ENCODE peak calls at places on chromosomes 2 and 18, in four cellular contexts. One of them, this sample, is unnamed.

GRCh38 chr2:38446418-38446817 is 69.3 kb upstream of the ATL2 start:
- DNase-seq in cardiac muscle cell: peak
- DNase-seq in tibial artery: no peak
- DNase-seq in GM13977: no peak
- DNase-seq in this sample: no peak

GRCh38 chr2:75324141-75324540 is 124.8 kb upstream of the TACR1 start:
- DNase-seq in cardiac muscle cell: no peak
- DNase-seq in tibial artery: no peak
- DNase-seq in GM13977: no peak
- DNase-seq in this sample: no peak

GRCh38 chr2:105873721-105874120 is 129.0 kb downstream of the NCK2 start:
- DNase-seq in cardiac muscle cell: peak
- DNase-seq in tibial artery: no peak
- DNase-seq in GM13977: peak
- DNase-seq in this sample: peak

GRCh38 chr2:63055510-63056308 is 5.1 kb downstream of the OTX1 start:
- DNase-seq in cardiac muscle cell: no peak
- DNase-seq in tibial artery: peak
- DNase-seq in GM13977: peak
- DNase-seq in this sample: peak

GRCh38 chr2:137007905-137008399 is 242.6 kb downstream of the THSD7B start:
- DNase-seq in cardiac muscle cell: no peak
- DNase-seq in tibial artery: no peak
- DNase-seq in GM13977: no peak
- DNase-seq in this sample: no peak

GRCh38 chr2:207054521-207054920 is 111.2 kb downstream of the KLF7 start:
- DNase-seq in cardiac muscle cell: no peak
- DNase-seq in tibial artery: no peak
- DNase-seq in GM13977: no peak
- DNase-seq in this sample: no peak

GRCh38 chr2:21424375-21424774 is 300.6 kb downstream of the TDRD15 start:
- DNase-seq in cardiac muscle cell: no peak
- DNase-seq in tibial artery: no peak
- DNase-seq in GM13977: no peak
- DNase-seq in this sample: no peak

GRCh38 chr2:215421859-215422461 is 13.9 kb downstream of the FN1 start:
- DNase-seq in cardiac muscle cell: peak
- DNase-seq in tibial artery: no peak
- DNase-seq in GM13977: no peak
- DNase-seq in this sample: no peak

GRCh38 chr2:79832540-79833234 is 319.8 kb downstream of the CTNNA2 start:
- DNase-seq in cardiac muscle cell: no peak
- DNase-seq in tibial artery: no peak
- DNase-seq in GM13977: no peak
- DNase-seq in this sample: no peak

GRCh38 chr18:22324191-22325131 is 93.3 kb downstream of the CTAGE1 start:
- DNase-seq in cardiac muscle cell: peak
- DNase-seq in tibial artery: peak
- DNase-seq in GM13977: no peak
- DNase-seq in this sample: no peak

GRCh38 chr2:223613017-223613950 is 11.1 kb upstream of the SCG2 start:
- DNase-seq in cardiac muscle cell: peak
- DNase-seq in tibial artery: peak
- DNase-seq in GM13977: no peak
- DNase-seq in this sample: no peak

GRCh38 chr2:88600038-88600465 is 27.2 kb downstream of the EIF2AK3 start:
- DNase-seq in cardiac muscle cell: peak
- DNase-seq in tibial artery: no peak
- DNase-seq in GM13977: peak
- DNase-seq in this sample: peak

GRCh38 chr2:29475446-29476006 is 360.3 kb downstream of the CLIP4 start:
- DNase-seq in cardiac muscle cell: no peak
- DNase-seq in tibial artery: no peak
- DNase-seq in GM13977: no peak
- DNase-seq in this sample: no peak

GRCh38 chr2:23901966-23902942 is 24.7 kb downstream of the ATAD2B start:
- DNase-seq in cardiac muscle cell: peak
- DNase-seq in tibial artery: no peak
- DNase-seq in GM13977: no peak
- DNase-seq in this sample: no peak

GRCh38 chr2:233399306-233400225 is 45.3 kb downstream of the DGKD start:
- DNase-seq in cardiac muscle cell: no peak
- DNase-seq in tibial artery: no peak
- DNase-seq in GM13977: no peak
- DNase-seq in this sample: no peak

GRCh38 chr2:3678212-3678611 is 20.2 kb downstream of the ALLC start:
- DNase-seq in cardiac muscle cell: no peak
- DNase-seq in tibial artery: no peak
- DNase-seq in GM13977: no peak
- DNase-seq in this sample: no peak

GRCh38 chr2:157307021-157307420 is 18.6 kb downstream of the ERMN start:
- DNase-seq in cardiac muscle cell: no peak
- DNase-seq in tibial artery: no peak
- DNase-seq in GM13977: no peak
- DNase-seq in this sample: no peak

GRCh38 chr2:161104054-161104553 is 56.1 kb upstream of the TANK start:
- DNase-seq in cardiac muscle cell: no peak
- DNase-seq in tibial artery: no peak
- DNase-seq in GM13977: peak
- DNase-seq in this sample: peak

GRCh38 chr2:11270891-11271290 is 73.5 kb downstream of the ROCK2 start:
- DNase-seq in cardiac muscle cell: peak
- DNase-seq in tibial artery: no peak
- DNase-seq in GM13977: no peak
- DNase-seq in this sample: no peak

GRCh38 chr2:124027182-124027581 is 2.1 kb downstream of the CNTNAP5 start:
- DNase-seq in cardiac muscle cell: peak
- DNase-seq in tibial artery: no peak
- DNase-seq in GM13977: peak
- DNase-seq in this sample: peak

GRCh38 chr2:133579295-133579694 is 11.0 kb upstream of the NCKAP5 start:
- DNase-seq in cardiac muscle cell: peak
- DNase-seq in tibial artery: no peak
- DNase-seq in GM13977: no peak
- DNase-seq in this sample: no peak

GRCh38 chr2:47297767-47298401 is 105.1 kb upstream of the MSH2 start:
- DNase-seq in cardiac muscle cell: no peak
- DNase-seq in tibial artery: no peak
- DNase-seq in GM13977: no peak
- DNase-seq in this sample: no peak

GRCh38 chr2:50469784-50470183 is 562.1 kb downstream of the NRXN1 start:
- DNase-seq in cardiac muscle cell: no peak
- DNase-seq in tibial artery: no peak
- DNase-seq in GM13977: no peak
- DNase-seq in this sample: no peak

GRCh38 chr2:71684226-71685072 is 231.1 kb downstream of the DYSF start:
- DNase-seq in cardiac muscle cell: no peak
- DNase-seq in tibial artery: peak
- DNase-seq in GM13977: no peak
- DNase-seq in this sample: no peak

GRCh38 chr2:153548536-153548935 is 70.0 kb upstream of the RPRM start:
- DNase-seq in cardiac muscle cell: no peak
- DNase-seq in tibial artery: no peak
- DNase-seq in GM13977: no peak
- DNase-seq in this sample: no peak

DNA sequence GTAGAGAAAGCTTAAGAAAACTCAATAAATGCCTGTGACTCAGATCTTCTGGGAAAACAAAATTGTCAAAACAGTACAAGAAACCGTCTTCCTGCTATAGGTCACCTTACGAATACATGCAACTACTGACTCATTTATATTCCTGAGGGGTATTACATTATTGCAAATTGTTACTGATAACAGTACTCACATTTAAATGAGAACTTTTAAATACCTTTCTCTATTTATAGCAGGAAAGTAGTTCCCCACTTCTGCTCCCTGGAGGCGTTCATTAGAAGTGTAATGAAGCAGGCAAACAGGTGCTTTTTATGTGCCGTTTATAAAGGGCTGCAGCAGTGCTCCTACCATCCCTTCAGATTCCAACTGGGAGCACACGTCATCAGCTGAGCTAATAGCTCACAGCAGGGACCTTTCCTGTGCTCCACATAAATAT is 65.1 kb upstream of the RPRM start:
- DNase-seq in cardiac muscle cell: no peak
- DNase-seq in tibial artery: no peak
- DNase-seq in GM13977: peak
- DNase-seq in this sample: no peak
- TF ChIP-seq CTCF in cardiac muscle cell: no peak
- TF ChIP-seq CTCF in tibial artery: no peak
- TF ChIP-seq CTCF in GM13977: no peak
- TF ChIP-seq CTCF in this sample: no peak

DNA sequence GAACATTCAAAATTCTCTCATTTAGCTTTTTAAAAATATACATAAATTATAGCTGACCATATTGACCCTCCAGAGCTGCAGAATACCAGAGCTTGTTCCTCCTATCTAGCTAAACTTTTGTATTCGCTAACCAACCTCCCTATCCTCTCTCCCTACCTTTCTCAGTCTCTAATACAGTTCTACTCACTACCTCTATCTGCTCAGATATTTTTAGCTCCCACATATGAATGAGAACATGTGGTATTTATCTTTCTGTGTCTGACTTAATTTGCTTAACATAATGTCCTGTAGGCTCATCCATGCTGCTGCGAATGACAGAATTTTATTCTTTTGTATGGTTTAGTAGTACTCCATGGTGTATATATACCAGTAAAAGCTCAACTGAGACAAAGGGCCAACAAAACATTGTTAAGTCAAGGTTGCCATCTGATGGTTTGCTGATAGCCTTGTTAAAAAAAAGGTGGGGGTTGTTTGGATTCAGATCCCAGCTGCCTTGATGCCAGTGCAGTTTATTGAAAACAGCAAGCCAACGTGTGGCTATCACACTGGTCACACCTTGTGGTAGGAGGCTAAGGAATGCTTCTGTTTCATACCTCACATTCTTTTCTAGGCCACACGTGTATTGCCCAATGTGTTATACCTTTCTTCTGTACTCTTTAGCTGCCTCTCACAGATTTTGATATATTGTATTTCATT is 101.5 kb downstream of the VWA3B start:
- DNase-seq in cardiac muscle cell: peak
- DNase-seq in tibial artery: no peak
- DNase-seq in GM13977: peak
- DNase-seq in this sample: peak
- TF ChIP-seq CTCF in cardiac muscle cell: no peak
- TF ChIP-seq CTCF in tibial artery: no peak
- TF ChIP-seq CTCF in GM13977: peak
- TF ChIP-seq CTCF in this sample: no peak

DNA sequence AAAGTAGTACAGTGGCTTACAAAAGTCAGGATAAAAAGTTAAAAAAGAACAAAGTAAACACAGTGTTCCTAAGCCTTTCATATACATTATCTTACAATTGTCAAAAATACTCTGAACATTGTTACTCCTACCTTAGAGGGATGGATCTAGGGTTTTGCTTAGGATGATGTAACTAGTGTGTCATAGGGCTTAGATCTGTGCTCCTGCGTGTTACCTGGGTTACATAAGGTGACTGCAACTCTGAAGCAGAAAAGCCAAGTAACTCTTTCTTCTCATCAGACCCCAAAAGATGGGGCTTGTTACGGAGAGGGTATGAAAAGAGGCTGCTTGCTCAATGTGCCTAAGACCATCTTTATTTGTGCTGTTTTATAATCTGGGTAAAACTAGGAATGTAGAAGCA is 41.9 kb upstream of the STK17B start:
- DNase-seq in cardiac muscle cell: no peak
- DNase-seq in tibial artery: no peak
- DNase-seq in GM13977: no peak
- DNase-seq in this sample: no peak
- TF ChIP-seq CTCF in cardiac muscle cell: no peak
- TF ChIP-seq CTCF in tibial artery: no peak
- TF ChIP-seq CTCF in GM13977: no peak
- TF ChIP-seq CTCF in this sample: no peak

DNA sequence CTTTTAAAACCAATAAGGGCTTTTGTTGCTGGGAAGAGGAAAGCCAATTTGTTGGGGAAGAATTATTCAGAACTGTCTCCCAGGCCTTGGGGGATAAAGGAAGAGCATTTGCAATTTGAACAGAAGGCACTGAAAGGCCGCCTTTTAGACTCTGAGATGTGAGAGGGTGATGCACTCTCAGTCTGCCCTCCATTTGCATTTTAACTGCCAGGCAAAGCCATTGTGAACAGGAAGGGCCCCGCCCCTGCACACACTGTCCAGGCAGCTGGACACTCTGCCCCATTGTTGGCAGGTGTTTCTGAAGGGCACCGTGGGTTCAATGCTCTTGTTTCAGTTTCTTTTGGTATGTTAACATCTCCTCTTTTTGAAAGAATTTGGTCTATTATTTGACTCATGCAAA is 169.5 kb upstream of the COPS8 start:
- DNase-seq in cardiac muscle cell: no peak
- DNase-seq in tibial artery: no peak
- DNase-seq in GM13977: no peak
- DNase-seq in this sample: no peak
- TF ChIP-seq CTCF in cardiac muscle cell: no peak
- TF ChIP-seq CTCF in tibial artery: no peak
- TF ChIP-seq CTCF in GM13977: no peak
- TF ChIP-seq CTCF in this sample: no peak

DNA sequence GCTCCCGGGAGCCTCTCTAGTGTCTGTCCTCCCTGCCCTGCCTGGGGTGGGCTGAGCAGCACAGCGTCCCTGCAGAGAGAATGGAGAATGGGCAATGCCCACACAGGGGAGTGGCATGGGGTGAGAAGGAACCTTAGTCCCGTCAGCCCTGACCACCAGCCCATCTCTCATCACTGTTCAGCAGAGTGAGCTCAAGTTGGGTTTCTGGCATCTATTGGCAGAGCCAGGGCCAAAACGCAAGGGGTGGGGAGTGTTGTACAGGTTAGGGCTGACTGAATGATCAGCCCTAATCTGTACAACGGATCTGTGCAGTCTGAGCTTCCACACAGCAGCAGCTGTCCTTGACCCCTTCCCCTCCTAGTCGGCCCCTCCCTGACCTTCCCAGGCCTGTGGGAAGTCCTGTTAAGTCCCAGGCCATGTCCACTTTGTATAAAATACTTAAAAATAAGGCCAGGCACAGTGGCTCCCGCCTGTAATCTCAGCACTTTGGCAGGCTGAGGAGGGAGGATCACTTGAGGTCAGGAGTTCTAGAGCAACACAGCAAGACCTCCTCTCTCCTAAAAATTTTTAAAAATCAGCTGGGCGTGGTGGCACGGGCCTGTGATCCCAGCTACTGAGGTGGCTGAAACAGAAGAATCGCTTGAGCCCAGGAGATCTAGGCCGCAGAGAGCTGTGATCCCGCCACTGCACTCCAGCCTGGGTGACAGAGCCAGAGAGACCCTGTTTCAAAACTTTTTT is 3.2 kb upstream of the PROC start:
- DNase-seq in cardiac muscle cell: no peak
- DNase-seq in tibial artery: no peak
- DNase-seq in GM13977: no peak
- DNase-seq in this sample: no peak
- TF ChIP-seq CTCF in cardiac muscle cell: no peak
- TF ChIP-seq CTCF in tibial artery: no peak
- TF ChIP-seq CTCF in GM13977: no peak
- TF ChIP-seq CTCF in this sample: no peak

GRCh38 chr2:154439156-154439555 is 259.3 kb upstream of the KCNJ3 start:
- DNase-seq in cardiac muscle cell: no peak
- DNase-seq in tibial artery: no peak
- DNase-seq in GM13977: no peak
- DNase-seq in this sample: no peak
- TF ChIP-seq CTCF in cardiac muscle cell: no peak
- TF ChIP-seq CTCF in tibial artery: peak
- TF ChIP-seq CTCF in GM13977: no peak
- TF ChIP-seq CTCF in this sample: no peak

GRCh38 chr2:239770240-239770639 is 254.9 kb downstream of the NDUFA10 start:
- DNase-seq in cardiac muscle cell: no peak
- DNase-seq in tibial artery: no peak
- DNase-seq in GM13977: no peak
- DNase-seq in this sample: no peak
- TF ChIP-seq CTCF in cardiac muscle cell: no peak
- TF ChIP-seq CTCF in tibial artery: no peak
- TF ChIP-seq CTCF in GM13977: no peak
- TF ChIP-seq CTCF in this sample: no peak